ENCODE peak calls at places on chromosomes 7 and 10, in nine cellular contexts. Y is DND-41, D is HepG2, E is pancreas, S is IMR-90, A is Karpas-422, G is iPS DF 6.9, I is A549, Q is heart right ventricle. B is an unnamed sample.

GRCh38 chr7:5420841-5421625 is 2.6 kb downstream of the TNRC18 start:
- DNase-seq in Y (no peak), D (no peak), E (peak; percentile 38), S (no peak), A (no peak), G (no peak), I (peak; percentile 35), Q (no peak), B (no peak)

GRCh38 chr7:20200361-20200760 is 16.8 kb downstream of the MACC1 start:
- DNase-seq in Y (no peak), D (no peak), E (no peak), S (no peak), A (peak; percentile 72), G (no peak), I (no peak), Q (no peak), B (no peak)

GRCh38 chr7:70215491-70215890 is 617.2 kb downstream of the AUTS2 start:
- DNase-seq in Y (no peak), D (no peak), E (no peak), S (no peak), A (no peak), G (no peak), I (no peak), Q (no peak), B (no peak)

GRCh38 chr7:127980901-127981300 is 50.3 kb downstream of the LRRC4 start:
- DNase-seq in Y (no peak), D (no peak), E (no peak), S (no peak), A (no peak), G (no peak), I (no peak), Q (no peak), B (no peak)

GRCh38 chr7:106855540-106856132 is 9.4 kb upstream of the PIK3CG start:
- DNase-seq in Y (no peak), D (no peak), E (no peak), S (no peak), A (no peak), G (no peak), I (no peak), Q (no peak), B (no peak)

GRCh38 chr10:29256531-29256930 is 32.3 kb upstream of the LYZL1 start:
- DNase-seq in Y (no peak), D (no peak), E (no peak), S (no peak), A (no peak), G (no peak), I (no peak), Q (no peak), B (no peak)

GRCh38 chr7:73342645-73343044 is 14.7 kb downstream of the FKBP6 start:
- DNase-seq in Y (no peak), D (peak; percentile 73), E (peak; percentile 52), S (peak; percentile 69), A (no peak), G (no peak), I (peak; percentile 67), Q (peak; percentile 16), B (no peak)

GRCh38 chr10:123294886-123295285 is 140.7 kb downstream of the BUB3 start:
- DNase-seq in Y (no peak), D (no peak), E (no peak), S (no peak), A (no peak), G (no peak), I (no peak), Q (no peak), B (no peak)

GRCh38 chr10:122029503-122030199 is 40.7 kb downstream of the TACC2 start:
- DNase-seq in Y (no peak), D (no peak), E (no peak), S (no peak), A (no peak), G (no peak), I (no peak), Q (peak; percentile 55), B (no peak)

GRCh38 chr10:28094121-28094520 is 95.2 kb upstream of the ODAD2 start:
- DNase-seq in Y (no peak), D (no peak), E (no peak), S (no peak), A (no peak), G (no peak), I (no peak), Q (no peak), B (no peak)

GRCh38 chr10:71727429-71728217 is 8.0 kb upstream of the C10orf105 start:
- DNase-seq in Y (peak; percentile 78), D (peak; percentile 60), E (peak; percentile 37), S (no peak), A (peak; percentile 94), G (no peak), I (no peak), Q (peak; percentile 79), B (no peak)

GRCh38 chr10:98058311-98058710 is 27.9 kb upstream of the CRTAC1 start:
- DNase-seq in Y (no peak), D (no peak), E (no peak), S (no peak), A (no peak), G (no peak), I (no peak), Q (no peak), B (no peak)

GRCh38 chr10:107653832-107654287 is 489.4 kb upstream of the SORCS1 start:
- DNase-seq in Y (no peak), D (no peak), E (no peak), S (peak; percentile 5), A (no peak), G (no peak), I (no peak), Q (peak; percentile 9), B (no peak)

GRCh38 chr10:7610651-7611389 is 55.9 kb downstream of the ITIH5 start:
- DNase-seq in Y (no peak), D (no peak), E (peak; percentile 25), S (peak; percentile 70), A (no peak), G (no peak), I (no peak), Q (no peak), B (no peak)

GRCh38 chr10:118914626-118915025 is 114.9 kb upstream of the NANOS1 start:
- DNase-seq in Y (no peak), D (no peak), E (no peak), S (no peak), A (no peak), G (no peak), I (no peak), Q (no peak), B (no peak)

GRCh38 chr7:130667593-130668257 is 823 bp downstream of the COPG2 start:
- DNase-seq in Y (no peak), D (no peak), E (no peak), S (peak; percentile 1), A (no peak), G (no peak), I (no peak), Q (no peak), B (no peak)

GRCh38 chr10:101570764-101571572 is 17.1 kb downstream of the POLL start:
- DNase-seq in Y (no peak), D (no peak), E (peak; percentile 30), S (no peak), A (no peak), G (no peak), I (no peak), Q (no peak), B (no peak)

DNA sequence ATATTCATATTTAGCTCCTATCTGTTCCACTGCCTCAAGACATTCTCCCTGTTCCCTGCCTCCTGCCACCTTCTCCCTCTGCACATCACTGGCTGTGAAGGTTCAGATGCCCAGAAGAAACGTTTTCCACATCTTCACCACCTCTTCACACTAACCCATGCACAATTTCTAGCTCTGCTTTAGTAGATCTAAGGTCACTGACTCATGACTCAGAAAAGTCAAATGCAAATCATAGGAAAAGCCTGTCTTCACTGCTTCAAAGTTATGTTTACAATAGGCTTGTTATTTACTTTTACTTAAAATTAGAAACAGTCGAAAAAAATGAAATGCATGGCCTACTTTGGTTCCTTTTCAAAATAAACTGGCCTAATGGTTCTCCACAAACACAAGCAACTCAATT is 2.5 kb downstream of the SCRN1 start:
- DNase-seq in Y (no peak), D (peak; percentile 53), E (no peak), S (peak; percentile 65), A (peak; percentile 75), G (no peak), I (peak; percentile 25), Q (no peak), B (no peak)
- H3K4me3 ChIP-seq in Y (no peak overlapping the region), D (peak overlapping the region; percentile 97), E (no peak overlapping the region), S (no peak overlapping the region), A (peak overlapping the region; percentile 97), G (no peak overlapping the region), I (peak overlapping the region; percentile 92), Q (no peak overlapping the region), B (no peak overlapping the region)

GRCh38 chr10:133306941-133307379 is 1.7 kb downstream of the TUBGCP2 start:
- DNase-seq in Y (no peak), D (no peak), E (no peak), S (no peak), A (no peak), G (no peak), I (no peak), Q (no peak), B (no peak)
- H3K4me1 ChIP-seq in Y (peaks cover 31% of the 10 kb centered on the region), D (peaks cover 15% of the 10 kb centered on the region), E (peaks cover 10% of the 10 kb centered on the region), S (peaks cover 8% of the 10 kb centered on the region), A (peaks cover 18% of the 10 kb centered on the region), G (peaks cover 3% of the 10 kb centered on the region), I (peaks cover 14% of the 10 kb centered on the region), Q (peaks cover 18% of the 10 kb centered on the region), B (no peaks in the 10 kb centered on the region)

GRCh38 chr10:14532473-14533251 is 201.9 kb upstream of the FRMD4A start:
- DNase-seq in Y (no peak), D (peak; percentile 95), E (peak; percentile 86), S (peak; percentile 65), A (no peak), G (no peak), I (peak; percentile 60), Q (no peak), B (no peak)
- H3K4me3 ChIP-seq in Y (no peak overlapping the region), D (peak overlapping the region; percentile 2), E (peak overlapping the region; percentile 15), S (no peak overlapping the region), A (no peak overlapping the region), G (no peak overlapping the region), I (peak overlapping the region; percentile 33), Q (no peak overlapping the region), B (no peak overlapping the region)

DNA sequence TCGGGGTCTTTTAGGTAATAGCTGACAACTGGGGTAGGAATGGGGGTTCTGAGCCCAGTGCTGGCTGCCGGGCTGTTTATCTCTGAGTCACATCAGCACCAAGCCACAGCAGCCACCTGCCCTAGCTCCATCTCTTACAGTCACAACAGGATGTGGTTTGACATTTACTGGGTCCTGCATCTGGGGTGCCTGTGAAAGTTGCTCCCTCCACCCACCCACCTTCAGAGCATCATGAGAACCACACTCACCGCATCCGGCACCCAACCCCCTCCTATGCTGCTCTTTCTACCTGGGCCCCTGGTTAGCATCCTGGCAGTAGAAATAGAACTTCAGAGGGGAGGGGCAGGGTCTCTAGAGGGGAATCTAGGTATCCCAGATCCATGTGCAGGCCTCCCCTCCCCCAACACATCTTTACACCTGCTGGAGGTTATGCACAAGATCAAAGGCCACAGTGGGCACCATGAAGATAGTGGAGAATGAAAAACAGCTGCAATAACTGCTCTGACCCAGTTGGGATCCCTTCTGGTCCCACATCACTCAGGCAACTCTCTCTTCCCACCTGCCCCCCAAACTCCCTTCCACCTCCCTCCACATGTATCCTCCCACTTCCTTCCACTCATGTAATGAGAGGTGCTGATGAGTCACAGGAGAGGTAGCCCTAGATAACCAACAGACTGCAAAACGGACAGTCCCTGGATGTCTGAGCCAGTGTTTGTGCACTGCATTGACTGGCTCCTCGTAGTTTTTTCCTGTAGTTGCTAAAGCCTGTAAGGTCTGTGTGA is 38.2 kb downstream of the PRSS2 start:
- DNase-seq in Y (peak; percentile 100), D (no peak), E (no peak), S (peak; percentile 7), A (no peak), G (no peak), I (no peak), Q (no peak), B (no peak)
- H3K4me1 ChIP-seq in Y (peaks cover 97% of the 10 kb centered on the region), D (no peaks in the 10 kb centered on the region), E (no peaks in the 10 kb centered on the region), S (no peaks in the 10 kb centered on the region), A (no peaks in the 10 kb centered on the region), G (peaks cover 9% of the 10 kb centered on the region), I (no peaks in the 10 kb centered on the region), Q (no peaks in the 10 kb centered on the region), B (no peaks in the 10 kb centered on the region)

B was measured in aorta.